ENCODE peak calls at places on chromosomes 2 and 18, in four cellular contexts. P is fibroblast of mammary gland, G is nephron progenitor cell, N is neuronal stem cell. C is an unnamed sample.

GRCh38 chr2:105822186-105822585 is 77.5 kb downstream of the NCK2 start:
- DNase-seq in P (no peak), G (no peak), N (no peak), C (peak)

GRCh38 chr2:232988444-232988843 is 24.6 kb downstream of the NGEF start:
- DNase-seq in P (peak), G (no peak), N (no peak), C (no peak)

GRCh38 chr18:55821219-55821618 is 233.2 kb upstream of the TCF4 start:
- DNase-seq in P (peak), G (no peak), N (no peak), C (no peak)

GRCh38 chr2:229578052-229578846 is 136.1 kb downstream of the DNER start:
- DNase-seq in P (no peak), G (no peak), N (no peak), C (peak)

GRCh38 chr2:174593574-174594203 is 3.9 kb downstream of the WIPF1 start:
- DNase-seq in P (peak), G (no peak), N (peak), C (no peak)

GRCh38 chr2:67619204-67619603 is 222.1 kb downstream of the ETAA1 start:
- DNase-seq in P (peak), G (no peak), N (no peak), C (no peak)

GRCh38 chr18:62957885-62958472 is 242.6 kb downstream of the PHLPP1 start:
- DNase-seq in P (peak), G (peak), N (peak), C (peak)

GRCh38 chr2:161606327-161606726 is 17.9 kb upstream of the SLC4A10 start:
- DNase-seq in P (no peak), G (no peak), N (no peak), C (no peak)

GRCh38 chr2:127355407-127356008 is 32.3 kb downstream of the MAP3K2 start:
- DNase-seq in P (peak), G (no peak), N (no peak), C (no peak)

GRCh38 chr2:112342067-112342466 is 66.7 kb downstream of the ZC3H6 start:
- DNase-seq in P (peak), G (no peak), N (no peak), C (no peak)

GRCh38 chr2:224401641-224402342 is at the start of gene FAM124B:
- DNase-seq in P (peak), G (no peak), N (no peak), C (peak)

GRCh38 chr2:121595012-121595891 is 54.0 kb downstream of the CLASP1 start:
- DNase-seq in P (no peak), G (no peak), N (no peak), C (no peak)

GRCh38 chr18:48955528-48956261 is 4.9 kb upstream of the SMAD7 start:
- DNase-seq in P (peak), G (no peak), N (no peak), C (no peak)

GRCh38 chr2:9752441-9753275 is 90.6 kb upstream of the TAF1B start:
- DNase-seq in P (peak), G (no peak), N (no peak), C (no peak)

GRCh38 chr2:221774136-221774535 is 202.0 kb upstream of the EPHA4 start:
- DNase-seq in P (no peak), G (no peak), N (no peak), C (no peak)

GRCh38 chr2:12722445-12723316 is 5.9 kb downstream of the TRIB2 start:
- DNase-seq in P (no peak), G (no peak), N (no peak), C (no peak)

GRCh38 chr2:191041418-191042161 is 27.6 kb upstream of the STAT1 start:
- DNase-seq in P (peak), G (no peak), N (no peak), C (no peak)

GRCh38 chr2:233463586-233463985 is 103.0 kb downstream of the USP40 start:
- DNase-seq in P (no peak), G (no peak), N (no peak), C (peak)

GRCh38 chr18:21820035-21820810 is 79.6 kb downstream of the MIB1 start:
- DNase-seq in P (peak), G (no peak), N (no peak), C (no peak)

GRCh38 chr2:181138816-181139215 is 158.4 kb downstream of the UBE2E3 start:
- DNase-seq in P (peak), G (no peak), N (no peak), C (no peak)

GRCh38 chr18:64405161-64405560 is 256.3 kb upstream of the LINC00305 start:
- DNase-seq in P (no peak), G (no peak), N (no peak), C (no peak)

GRCh38 chr2:212618636-212619035 is 80.0 kb upstream of the ERBB4 start:
- DNase-seq in P (peak), G (no peak), N (no peak), C (no peak)

GRCh38 chr2:237196866-237197618 is 111.4 kb downstream of the COPS8 start:
- DNase-seq in P (peak), G (no peak), N (no peak), C (no peak)

GRCh38 chr2:13616059-13616458 is 899.3 kb downstream of the TRIB2 start:
- DNase-seq in P (no peak), G (no peak), N (no peak), C (peak)

GRCh38 chr18:68428026-68428425 is 286.9 kb downstream of the TMX3 start:
- DNase-seq in P (peak), G (no peak), N (no peak), C (peak)

GRCh38 chr2:158567208-158567607 is 110.5 kb downstream of the PKP4 start:
- DNase-seq in P (no peak), G (no peak), N (no peak), C (no peak)

GRCh38 chr18:78151234-78151633 is 828.4 kb upstream of the SALL3 start:
- DNase-seq in P (no peak), G (no peak), N (no peak), C (no peak)

GRCh38 chr2:51581636-51582267 is 549.8 kb upstream of the NRXN1 start:
- DNase-seq in P (no peak), G (no peak), N (no peak), C (no peak)

GRCh38 chr18:77068321-77068841 is 64.2 kb downstream of the MBP start:
- DNase-seq in P (peak), G (no peak), N (no peak), C (no peak)

GRCh38 chr2:13212115-13212514 is 495.4 kb downstream of the TRIB2 start:
- DNase-seq in P (no peak), G (no peak), N (no peak), C (no peak)

GRCh38 chr2:13652531-13653313 is 936.0 kb downstream of the TRIB2 start:
- DNase-seq in P (peak), G (no peak), N (no peak), C (no peak)

GRCh38 chr18:293557-293956 is 25.7 kb upstream of the THOC1 start:
- DNase-seq in P (peak), G (no peak), N (no peak), C (no peak)

GRCh38 chr2:164896634-164897033 is 55.0 kb upstream of the COBLL1 start:
- DNase-seq in P (peak), G (no peak), N (no peak), C (no peak)

GRCh38 chr2:159912580-159912979 is 114.6 kb upstream of the CD302 start:
- DNase-seq in P (no peak), G (no peak), N (no peak), C (no peak)

GRCh38 chr2:167844714-167845530 is 402.5 kb downstream of the STK39 start:
- DNase-seq in P (no peak), G (peak), N (no peak), C (peak)

GRCh38 chr18:34957119-34957863 is 83.9 kb upstream of the MAPRE2 start:
- DNase-seq in P (no peak), G (no peak), N (no peak), C (no peak)

GRCh38 chr2:185857676-185858075 is 119.1 kb downstream of the FSIP2 start:
- DNase-seq in P (peak), G (no peak), N (no peak), C (no peak)

GRCh38 chr2:223944704-223945531 is at the start of gene WDFY1:
- DNase-seq in P (peak), G (peak), N (peak), C (peak)

C was measured in glutamatergic neuron.